ENCODE peak calls at places on chromosomes 11 and 22, in five cellular contexts. Z is SK-N-SH, A is NCI-H1417, G is hypothalamus, I is kidney glomerular epithelial cell. C is an unnamed sample.

GRCh38 chr11:67002297-67002913 is 20.5 kb upstream of the SYT12 start:
- DNase-seq in Z (no peak), A (no peak), G (no peak), I (no peak), C (no peak)

GRCh38 chr11:69253028-69253427 is 40.9 kb upstream of the MYEOV start:
- DNase-seq in Z (no peak), A (no peak), G (no peak), I (no peak), C (no peak)

GRCh38 chr11:11401960-11402359 is 48.9 kb upstream of the CSNK2A3 start:
- DNase-seq in Z (no peak), A (no peak), G (no peak), I (no peak), C (no peak)

GRCh38 chr11:46291441-46292143 is 14.1 kb downstream of the CREB3L1 start:
- DNase-seq in Z (no peak), A (no peak), G (no peak), I (no peak), C (no peak)

GRCh38 chr11:3916962-3917361 is 61.5 kb downstream of the STIM1 start:
- DNase-seq in Z (no peak), A (no peak), G (no peak), I (no peak), C (no peak)

GRCh38 chr11:128045094-128045725 is 542.1 kb downstream of the ETS1 start:
- DNase-seq in Z (no peak), A (no peak), G (no peak), I (no peak), C (no peak)

GRCh38 chr22:42334875-42335512 is 64.5 kb upstream of the TCF20 start:
- DNase-seq in Z (no peak), A (no peak), G (no peak), I (no peak), C (no peak)

GRCh38 chr22:44444341-44445306 is 53.4 kb downstream of the RTL6 start:
- DNase-seq in Z (peak; percentile 60), A (no peak), G (no peak), I (no peak), C (no peak)

GRCh38 chr11:15258433-15259350 is 144.0 kb downstream of the INSC start:
- DNase-seq in Z (no peak), A (peak; percentile 78), G (no peak), I (peak; percentile 96), C (no peak)

GRCh38 chr11:19276859-19277808 is 36.4 kb upstream of the E2F8 start:
- DNase-seq in Z (no peak), A (peak; percentile 10), G (no peak), I (peak; percentile 56), C (no peak)

GRCh38 chr11:86116996-86117705 is 48.3 kb upstream of the PICALM start:
- DNase-seq in Z (no peak), A (no peak), G (no peak), I (peak; percentile 88), C (no peak)

GRCh38 chr22:38758276-38758945 is 2.6 kb upstream of the SUN2 start:
- DNase-seq in Z (no peak), A (no peak), G (no peak), I (no peak), C (no peak)

GRCh38 chr22:48569476-48570233 is 1258.0 kb downstream of the BRD1 start:
- DNase-seq in Z (no peak), A (no peak), G (no peak), I (no peak), C (no peak)

GRCh38 chr22:21690401-21690801 is 24.6 kb downstream of the PPIL2 start:
- DNase-seq in Z (no peak), A (no peak), G (no peak), I (no peak), C (no peak)

GRCh38 chr11:36513965-36514364 is 3.9 kb upstream of the TRAF6 start:
- DNase-seq in Z (no peak), A (no peak), G (no peak), I (no peak), C (no peak)

GRCh38 chr11:95931916-95932315 is 8.0 kb upstream of the MTMR2 start:
- DNase-seq in Z (no peak), A (no peak), G (no peak), I (no peak), C (no peak)

GRCh38 chr11:99822846-99823565 is 802.3 kb downstream of the CNTN5 start:
- DNase-seq in Z (no peak), A (no peak), G (no peak), I (peak; percentile 47), C (no peak)

GRCh38 chr22:48086246-48086645 is 1323.8 kb downstream of the TBC1D22A start:
- DNase-seq in Z (no peak), A (no peak), G (no peak), I (no peak), C (no peak)

GRCh38 chr22:43436536-43437267 is 24.9 kb downstream of the MPPED1 start:
- DNase-seq in Z (no peak), A (no peak), G (no peak), I (no peak), C (no peak)

GRCh38 chr11:92765965-92766371 is 203.5 kb upstream of the MTNR1B start:
- DNase-seq in Z (peak; percentile 21), A (no peak), G (no peak), I (peak; percentile 31), C (no peak)

GRCh38 chr11:108606495-108607160 is 13.1 kb upstream of the EXPH5 start:
- DNase-seq in Z (no peak), A (no peak), G (no peak), I (peak; percentile 26), C (no peak)

GRCh38 chr11:131865860-131866259 is 495.4 kb downstream of the NTM start:
- DNase-seq in Z (no peak), A (no peak), G (no peak), I (no peak), C (no peak)

GRCh38 chr22:32827061-32827602 is 25.6 kb downstream of the TIMP3 start:
- DNase-seq in Z (no peak), A (no peak), G (no peak), I (no peak), C (no peak)

GRCh38 chr11:65504671-65505433 is 6.0 kb downstream of the MALAT1 start:
- DNase-seq in Z (no peak), A (no peak), G (peak; percentile 72), I (no peak), C (no peak)

GRCh38 chr11:83725161-83725560 is 439.0 kb upstream of the CCDC90B start:
- DNase-seq in Z (no peak), A (no peak), G (no peak), I (no peak), C (no peak)